ENCODE peak calls at places on chromosomes 12 and 14, in six cellular contexts. H is fibroblast of lung, L is SK-N-SH, A is neuronal stem cell, I is endothelial cell of umbilical vein, G is HepG2. Y is an unnamed sample. For H3K4me1, the result is how much of the 10 kb centered on the place peaks cover.

GRCh38 chr14:58297762-58298476 is 436 bp upstream of the ARID4A start:
- DNase-seq in L (peak), A (peak), H (peak), G (peak), I (peak), Y (peak)

GRCh38 chr12:59398164-59398563 is 197.7 kb upstream of the SLC16A7 start:
- DNase-seq in A (no peak), I (no peak), L (no peak), H (no peak), G (no peak), Y (no peak)

GRCh38 chr14:70036665-70037064 is 152.1 kb downstream of the SLC8A3 start:
- DNase-seq in A (peak), I (no peak), G (peak), H (no peak), L (no peak), Y (no peak)

GRCh38 chr14:49950275-49951250 is 57.7 kb downstream of the ARF6 start:
- DNase-seq in I (peak), G (no peak), L (no peak), H (no peak), A (no peak), Y (peak)

GRCh38 chr14:70171719-70172118 is 17.0 kb downstream of the SLC8A3 start:
- DNase-seq in G (no peak), H (no peak), A (no peak), I (no peak), L (no peak), Y (no peak)

GRCh38 chr12:30862486-30862885 is 64.1 kb upstream of the TSPAN11 start:
- DNase-seq in L (peak), H (peak), G (no peak), A (no peak), I (no peak), Y (no peak)

GRCh38 chr14:22572562-22573058 is 16.4 kb downstream of the DAD1 start:
- DNase-seq in I (peak), H (peak), L (no peak), G (peak), A (no peak), Y (no peak)

GRCh38 chr12:22684526-22685118 is 59.7 kb downstream of the ETNK1 start:
- DNase-seq in L (peak), I (peak), A (peak), H (peak), G (peak), Y (no peak)

GRCh38 chr14:35368583-35368982 is 36.0 kb downstream of the NFKBIA start:
- DNase-seq in A (no peak), H (no peak), L (no peak), I (no peak), G (no peak), Y (no peak)

GRCh38 chr12:107320031-107320928 is 226.9 kb upstream of the CRY1 start:
- DNase-seq in H (no peak), L (peak), G (peak), A (no peak), I (peak), Y (peak)

GRCh38 chr14:68718033-68718725 is 74.7 kb downstream of the ZFP36L1 start:
- DNase-seq in G (no peak), I (no peak), L (no peak), H (no peak), A (no peak), Y (no peak)

GRCh38 chr12:58629376-58629775 is 290.9 kb downstream of the LRIG3 start:
- DNase-seq in L (no peak), G (no peak), A (no peak), I (no peak), H (peak), Y (no peak)

GRCh38 chr12:57498143-57498524 is 10.3 kb downstream of the MARS1 start:
- DNase-seq in L (no peak), A (no peak), I (no peak), H (no peak), G (no peak), Y (no peak)

GRCh38 chr12:121144416-121144914 is 11.8 kb downstream of the P2RX7 start:
- DNase-seq in G (no peak), H (peak), L (no peak), A (no peak), I (no peak), Y (no peak)

GRCh38 chr14:91095178-91095577 is 18.7 kb upstream of the DGLUCY start:
- DNase-seq in A (no peak), L (no peak), G (no peak), H (no peak), I (no peak), Y (no peak)

GRCh38 chr12:88944403-88944802 is 364.1 kb upstream of the KITLG start:
- DNase-seq in H (peak), I (peak), L (no peak), A (no peak), G (peak), Y (no peak)

GRCh38 chr12:125090437-125090836 is 25.2 kb downstream of the AACS start:
- DNase-seq in G (no peak), L (no peak), H (no peak), A (no peak), I (no peak), Y (no peak)

GRCh38 chr14:104107611-104108569 is 22.4 kb downstream of the ASPG start:
- DNase-seq in G (no peak), I (no peak), A (no peak), L (peak), H (no peak), Y (peak)

GRCh38 chr12:3671330-3672112 is 81.4 kb downstream of the CRACR2A start:
- DNase-seq in I (no peak), A (no peak), H (no peak), G (no peak), L (no peak), Y (no peak)

GRCh38 chr14:95679995-95680735 is 6.1 kb upstream of the TCL1B start:
- DNase-seq in H (no peak), A (no peak), G (peak), I (no peak), L (no peak), Y (no peak)

GRCh38 chr12:57519758-57520007 is 631 bp downstream of the DDIT3 start:
- DNase-seq in A (no peak), L (no peak), I (no peak), G (no peak), H (no peak), Y (no peak)

GRCh38 chr12:98945864-98946263 is 300.8 kb downstream of the APAF1 start:
- DNase-seq in L (no peak), G (no peak), A (no peak), I (no peak), H (no peak), Y (no peak)

GRCh38 chr14:64968167-64968566 is 4.0 kb downstream of the RAB15 start:
- DNase-seq in I (no peak), L (no peak), H (no peak), G (no peak), A (no peak), Y (no peak)

GRCh38 chr14:21902561-21903199 is 229.1 kb upstream of the OR4E1 start:
- DNase-seq in H (no peak), A (no peak), L (no peak), I (peak), G (no peak), Y (no peak)

GRCh38 chr12:76255692-76256091 is 92.5 kb downstream of the BBS10 start:
- DNase-seq in G (no peak), A (no peak), H (no peak), I (no peak), L (no peak), Y (no peak)

GRCh38 chr12:91139981-91140659 is 28.8 kb upstream of the LUM start:
- DNase-seq in L (no peak), I (peak), A (no peak), G (no peak), H (peak), Y (no peak)

GRCh38 chr12:90974286-90974685 is 19.3 kb upstream of the CCER1 start:
- DNase-seq in G (no peak), I (no peak), H (no peak), A (no peak), L (no peak), Y (no peak)

GRCh38 chr12:104471336-104471735 is 14.6 kb downstream of the CHST11 start:
- DNase-seq in A (no peak), H (no peak), L (no peak), I (no peak), G (no peak), Y (no peak)

GRCh38 chr14:88551936-88552565 is 2.8 kb downstream of the PTPN21 start:
- DNase-seq in H (peak), A (no peak), L (peak), I (peak), G (no peak), Y (no peak)
- H3K4me3 ChIP-seq in H (peak), A (peak), L (peak), I (peak), G (no peak), Y (peak)

DNA sequence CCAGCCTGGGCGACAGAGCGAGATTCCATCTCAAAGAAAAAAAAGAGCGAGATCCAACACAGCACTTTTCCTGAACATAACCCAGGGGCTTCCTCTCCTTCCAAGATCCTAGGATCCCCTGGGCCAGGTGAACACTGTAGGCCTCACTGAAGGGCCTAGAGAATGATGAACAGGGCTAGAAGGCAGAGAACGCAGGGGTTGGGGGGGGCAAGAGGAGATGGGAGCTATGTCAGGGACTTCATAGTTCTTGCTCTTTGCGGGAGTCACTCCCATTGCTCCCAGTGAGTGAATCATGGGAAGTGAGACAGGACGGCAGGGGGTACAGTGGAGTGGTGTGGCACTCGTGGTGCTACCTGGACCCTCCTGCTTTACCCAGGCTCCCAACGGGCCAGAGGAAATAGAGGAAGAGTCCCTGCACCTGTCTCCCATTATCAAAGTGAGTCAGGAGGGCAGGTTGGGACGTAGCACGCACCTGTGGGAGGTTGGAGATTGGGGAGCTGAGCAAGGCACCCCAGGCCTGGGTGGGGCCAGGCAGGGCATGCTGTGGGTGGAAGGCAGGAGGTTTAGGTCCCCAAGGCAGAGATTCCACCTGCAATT is 1.3 kb upstream of the KRT8 start:
- DNase-seq in G (no peak), H (no peak), A (no peak), I (no peak), L (no peak), Y (peak)
- H3K4me1 ChIP-seq in G (half or more), H (under half), A (under half), I (under half), L (under half), Y (under half)

DNA sequence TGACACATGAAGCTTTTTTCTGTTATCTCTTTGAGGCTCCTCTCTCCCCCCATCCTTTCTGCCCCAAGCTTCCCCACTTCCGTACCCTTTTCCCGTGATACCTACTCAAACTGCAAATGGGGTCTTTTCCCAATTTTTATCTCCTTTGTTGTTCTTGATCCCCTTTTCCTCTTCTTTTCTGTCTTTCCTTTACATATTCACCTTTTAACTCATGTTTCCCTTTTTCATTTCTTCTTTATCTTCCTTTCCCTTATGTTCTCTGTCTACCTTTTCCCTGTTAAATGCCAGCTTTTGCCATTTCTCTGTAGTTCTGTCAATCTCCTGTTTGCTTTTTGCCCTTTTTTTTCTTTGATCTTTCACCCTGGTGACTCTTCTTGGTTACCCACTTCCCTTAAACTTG is 2.6 kb upstream of the BHLHE41 start:
- DNase-seq in H (no peak), L (no peak), I (no peak), G (no peak), A (no peak), Y (no peak)
- H3K9ac ChIP-seq in H (no peak), L (peak), I (no peak), G (no peak), A (no peak), Y (no peak)

DNA sequence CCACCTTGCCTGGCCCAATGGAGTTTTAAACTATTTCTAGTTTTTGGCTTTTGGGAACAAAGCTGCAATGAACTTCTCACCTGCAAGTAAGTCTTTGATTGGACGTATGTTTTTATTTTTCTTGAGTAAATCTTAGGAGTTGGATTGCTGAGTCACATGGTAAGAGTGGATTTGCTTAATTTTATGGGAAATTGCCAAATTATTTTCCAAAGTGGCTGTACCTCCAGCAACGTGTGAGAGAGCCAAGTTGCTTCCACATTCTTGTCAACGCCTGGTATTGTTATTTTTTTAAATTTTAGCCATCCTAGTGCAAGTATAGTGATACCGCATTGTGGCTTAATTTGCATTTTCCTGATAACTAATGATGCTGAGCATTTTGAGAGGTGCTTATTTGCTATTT is 136.6 kb downstream of the LMNTD1 start:
- DNase-seq in A (no peak), G (no peak), L (no peak), H (no peak), I (no peak), Y (no peak)
- H3K4me3 ChIP-seq in A (no peak), G (no peak), L (no peak), H (no peak), I (no peak), Y (no peak)

GRCh38 chr12:95805864-95806669 is 15.5 kb upstream of the NTN4 start:
- DNase-seq in G (no peak), H (peak), L (no peak), A (no peak), I (peak), Y (no peak)

GRCh38 chr12:95808146-95808545 is 17.6 kb upstream of the NTN4 start:
- DNase-seq in G (no peak), I (no peak), L (no peak), A (no peak), H (no peak), Y (no peak)

GRCh38 chr12:95804296-95804695 is 13.7 kb upstream of the NTN4 start:
- DNase-seq in L (no peak), I (no peak), H (no peak), A (no peak), G (no peak), Y (no peak)

GRCh38 chr12:95803817-95804216 is 13.3 kb upstream of the NTN4 start:
- DNase-seq in L (no peak), H (no peak), A (no peak), G (no peak), I (no peak), Y (no peak)

DNA sequence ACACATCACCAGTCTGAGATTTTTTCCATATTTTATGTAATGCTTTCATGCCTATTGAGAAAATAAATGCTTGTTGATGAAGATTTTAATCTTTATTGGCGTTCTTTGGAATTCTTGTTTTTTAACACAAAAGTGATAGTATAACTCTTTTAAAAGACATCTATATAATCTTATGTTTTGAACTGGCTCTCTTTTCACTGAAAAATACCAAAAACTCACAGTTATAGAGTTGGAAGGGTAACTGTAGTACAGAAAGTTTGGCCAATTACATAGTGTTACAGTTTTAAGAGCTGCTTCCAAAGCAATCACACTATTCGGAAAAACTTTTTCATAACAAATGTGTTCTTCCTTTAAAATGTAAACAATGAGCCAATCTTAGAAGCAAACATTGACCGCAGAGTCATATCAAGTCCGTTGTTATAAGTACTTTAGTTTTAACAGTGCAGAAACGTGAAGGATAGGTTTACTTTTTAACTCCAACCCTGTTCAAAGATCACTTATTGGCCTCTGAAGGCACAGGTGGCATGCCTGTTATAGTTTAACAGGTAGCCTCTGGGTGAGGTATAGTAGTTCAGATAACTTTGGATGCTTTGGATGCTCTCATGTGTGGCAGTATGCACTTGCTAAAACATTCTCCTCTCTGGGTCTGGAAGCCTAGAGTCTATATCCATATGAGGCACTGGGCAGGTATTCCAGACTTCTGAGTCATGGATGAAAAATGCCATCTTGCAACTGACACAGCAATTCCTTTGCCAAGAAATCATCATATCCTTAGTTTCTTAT is 12.1 kb upstream of the NTN4 start:
- DNase-seq in H (peak), L (no peak), I (peak), G (peak), A (no peak), Y (peak)
- H3K4me1 ChIP-seq in H (under half), L (under half), I (under half), G (half or more), A (under half), Y (under half)

DNA sequence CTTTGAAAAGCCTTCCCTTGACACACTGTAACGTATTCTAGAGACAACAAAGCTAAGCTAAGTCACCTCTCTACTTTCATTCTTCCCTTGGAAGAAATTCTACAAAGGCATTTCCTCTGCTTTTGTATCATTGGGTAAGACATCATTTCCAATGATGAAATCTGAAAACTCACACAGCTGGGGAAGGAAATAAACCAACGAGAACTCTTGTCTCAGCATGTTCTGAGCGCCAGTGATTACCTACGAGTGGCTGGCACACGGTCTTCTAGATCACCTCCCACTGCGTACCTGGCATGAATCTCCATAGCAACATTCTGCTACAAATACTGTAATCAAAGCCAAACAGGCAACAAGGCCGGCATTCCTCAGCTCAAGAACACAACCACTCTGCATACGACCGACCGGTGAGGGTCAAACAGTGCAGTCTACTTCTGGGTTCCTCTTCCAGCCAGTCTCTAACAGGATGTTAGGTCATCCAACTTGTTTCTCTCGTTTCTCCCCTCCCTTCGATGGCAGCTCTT is 7.6 kb downstream of the VPS37B start:
- DNase-seq in L (no peak), I (peak), A (no peak), H (peak), G (peak), Y (peak)
- H3K9ac ChIP-seq in L (no peak), I (peak), A (no peak), H (no peak), G (peak), Y (peak)

GRCh38 chr14:36517242-36518030 is 2.6 kb downstream of the NKX2-1 start:
- DNase-seq in A (no peak), I (no peak), G (no peak), H (no peak), L (peak), Y (no peak)
- H3K4me3 ChIP-seq in A (no peak), I (no peak), G (no peak), H (no peak), L (no peak), Y (no peak)

DNA sequence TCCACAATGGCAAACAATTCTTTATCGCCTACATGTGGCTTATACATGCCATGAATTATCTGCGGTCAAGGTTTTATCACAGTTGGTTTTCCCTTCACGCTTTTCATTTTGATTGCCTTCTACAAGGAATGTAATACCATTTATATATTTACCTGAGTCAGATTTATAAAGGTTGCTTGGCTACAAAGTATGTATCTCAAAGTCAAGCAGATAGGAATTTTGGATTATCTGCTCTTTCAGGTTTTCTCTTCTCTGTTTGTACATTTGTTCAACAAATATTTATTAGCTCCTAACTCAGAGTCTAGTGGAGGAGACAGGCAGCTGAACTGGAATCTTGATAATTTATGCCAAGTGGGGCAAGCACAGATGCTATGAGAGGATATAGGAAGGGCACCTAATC is 28.5 kb upstream of the CISTR start:
- DNase-seq in I (no peak), G (no peak), H (no peak), L (no peak), A (no peak), Y (no peak)
- H3K4me1 ChIP-seq in I (under half), G (under half), H (under half), L (under half), A (under half), Y (under half)

GRCh38 chr12:53994691-53995310 is 5.2 kb upstream of the HOXC9 start:
- DNase-seq in I (no peak), G (no peak), H (no peak), L (no peak), A (no peak), Y (no peak)
- H3K9ac ChIP-seq in I (no peak), G (no peak), H (no peak), L (no peak), A (no peak), Y (no peak)

Y was measured in colonic mucosa.